ENCODE peak calls at places on chromosomes 13 and 19, in four cellular contexts. D is left ventricle myocardium inferior, S is PC-9, A is heart left ventricle. N is an unnamed sample.

GRCh38 chr13:111165611-111166010 is 50.5 kb downstream of the ARHGEF7 start:
- DNase-seq in A (no peak), S (peak; percentile 19), D (no peak), N (no peak)

GRCh38 chr13:50400930-50401553 is 385.8 kb downstream of the KCNRG start:
- DNase-seq in D (no peak), S (no peak), A (no peak), N (no peak)

GRCh38 chr13:76621726-76622125 is 264.5 kb downstream of the KCTD12 start:
- DNase-seq in D (no peak), A (no peak), S (no peak), N (no peak)

GRCh38 chr13:36417328-36417727 is 15.0 kb upstream of the CCNA1 start:
- DNase-seq in S (no peak), A (no peak), D (no peak), N (no peak)

GRCh38 chr19:49361438-49362047 is 673 bp downstream of the TEAD2 start:
- DNase-seq in S (no peak), D (peak; percentile 85), A (peak; percentile 89), N (no peak)

GRCh38 chr13:27005976-27006518 is 165.6 kb downstream of the USP12 start:
- DNase-seq in S (no peak), A (no peak), D (no peak), N (no peak)

GRCh38 chr19:47446534-47447469 is 24.9 kb downstream of the SLC8A2 start:
- DNase-seq in D (no peak), S (no peak), A (no peak), N (no peak)

GRCh38 chr13:34201050-34201913 is 383.3 kb downstream of the RFC3 start:
- DNase-seq in A (peak; percentile 21), D (no peak), S (peak; percentile 84), N (no peak)

GRCh38 chr13:76993021-76993420 is 1.1 kb downstream of the CLN5 start:
- DNase-seq in D (no peak), A (no peak), S (no peak), N (no peak)

DNA sequence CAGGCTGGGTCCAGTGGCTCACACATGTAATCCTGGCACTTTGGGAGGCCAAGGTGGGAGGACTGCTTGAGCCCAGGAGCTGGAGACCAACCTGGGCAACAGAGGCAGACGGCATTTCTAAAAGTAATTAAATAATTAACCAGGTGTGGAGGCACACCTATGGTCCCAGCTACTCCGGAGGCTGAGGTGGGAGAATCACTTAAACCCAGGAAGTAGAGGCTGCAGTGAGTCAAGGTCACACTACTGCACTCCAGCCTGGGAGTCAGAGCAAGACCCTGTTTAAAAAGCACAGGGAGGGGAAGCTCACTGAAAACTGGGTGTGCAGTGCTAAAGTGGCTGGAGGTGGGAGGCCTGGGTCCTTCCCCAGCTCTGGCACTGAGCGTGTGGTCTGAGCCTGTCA is 9.7 kb downstream of the LATS2 start:
- DNase-seq in S (no peak), D (no peak), A (no peak), N (no peak)
- H3K4me3 ChIP-seq in S (no peak overlapping the region), D (no peak overlapping the region), A (no peak overlapping the region), N (no peak overlapping the region)

GRCh38 chr19:45117167-45117594 is 24.2 kb downstream of the PPP1R37 start:
- DNase-seq in A (no peak), D (no peak), S (no peak), N (no peak)

GRCh38 chr19:45122832-45123231 is 29.9 kb downstream of the PPP1R37 start:
- DNase-seq in A (no peak), S (no peak), D (no peak), N (no peak)

GRCh38 chr19:45121827-45122345 is 28.9 kb downstream of the PPP1R37 start:
- DNase-seq in A (no peak), S (no peak), D (no peak), N (no peak)

GRCh38 chr19:45117666-45118065 is 24.7 kb downstream of the PPP1R37 start:
- DNase-seq in D (no peak), S (no peak), A (no peak), N (no peak)

DNA sequence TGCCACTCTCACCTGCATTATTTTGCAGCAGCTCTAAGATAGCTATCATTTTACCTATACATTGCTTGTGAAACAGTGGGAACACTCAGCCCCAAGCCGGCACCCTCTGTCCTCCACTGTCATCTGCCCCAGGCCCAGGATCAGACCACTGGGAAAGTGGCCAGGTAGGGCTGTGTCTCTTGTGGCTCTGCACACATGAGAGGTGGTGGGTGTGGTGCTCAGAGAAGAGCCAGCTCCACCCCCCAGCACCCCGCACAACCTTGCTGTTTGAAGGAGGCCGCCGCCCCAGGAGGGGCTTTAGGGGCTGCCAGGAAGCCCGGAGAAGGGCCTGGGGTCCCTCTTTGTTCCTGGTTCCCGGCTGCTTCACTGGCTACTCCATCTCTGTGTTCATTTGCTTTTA is 26.6 kb downstream of the PPP1R37 start:
- DNase-seq in A (no peak), D (no peak), S (no peak), N (no peak)
- H3K27ac ChIP-seq in A (no peak overlapping the region), D (no peak overlapping the region), S (no peak overlapping the region), N (no peak overlapping the region)

DNA sequence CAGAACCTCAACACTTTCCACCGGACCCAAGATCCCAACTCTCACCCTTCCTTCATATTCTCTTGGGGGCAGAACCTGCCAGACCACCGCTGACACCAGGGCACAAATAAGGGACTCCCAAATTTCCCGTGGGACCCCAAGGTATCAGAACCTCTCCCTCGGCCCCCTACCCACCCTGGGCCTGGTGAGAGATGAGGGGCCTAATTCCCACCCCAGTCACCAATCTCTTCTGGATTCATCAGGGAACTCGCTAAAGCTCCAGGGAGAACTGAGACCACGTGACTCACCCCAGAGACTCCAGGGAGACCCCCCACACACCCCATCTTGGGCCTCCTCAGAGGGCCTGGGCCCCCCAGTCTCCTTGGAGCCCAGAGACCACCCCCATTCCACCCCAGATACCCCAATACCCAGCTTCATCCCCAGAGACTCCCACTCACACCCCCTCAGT is 1.8 kb downstream of the LMNB2 start:
- DNase-seq in A (no peak), S (no peak), D (no peak), N (no peak)
- H3K4me3 ChIP-seq in A (no peak overlapping the region), S (peak overlapping the region; percentile 72), D (no peak overlapping the region), N (no peak overlapping the region)

GRCh38 chr19:29675120-29675649 is 9.9 kb downstream of the PLEKHF1 start:
- DNase-seq in D (no peak), S (no peak), A (no peak), N (no peak)

GRCh38 chr19:29674374-29675119 is 9.3 kb downstream of the PLEKHF1 start:
- DNase-seq in A (no peak), S (no peak), D (no peak), N (no peak)

GRCh38 chr19:29676586-29676985 is 11.3 kb downstream of the PLEKHF1 start:
- DNase-seq in A (peak; percentile 68), S (peak; percentile 75), D (peak; percentile 76), N (no peak)

GRCh38 chr19:29677001-29677781 is 11.9 kb downstream of the PLEKHF1 start:
- DNase-seq in S (no peak), A (no peak), D (no peak), N (no peak)

GRCh38 chr19:29675650-29676186 is 10.5 kb downstream of the PLEKHF1 start:
- DNase-seq in D (no peak), S (no peak), A (no peak), N (no peak)
- H3K27ac ChIP-seq in D (peak overlapping the region; percentile 98), S (peak overlapping the region; percentile 45), A (peak overlapping the region; percentile 96), N (no peak overlapping the region)

GRCh38 chr19:1471514-1472107 is 7.4 kb downstream of the C19orf25 start:
- DNase-seq in A (peak; percentile 20), S (no peak), D (no peak), N (no peak)
- H3K4me3 ChIP-seq in A (no peak overlapping the region), S (no peak overlapping the region), D (peak overlapping the region; percentile 75), N (no peak overlapping the region)

GRCh38 chr19:2041436-2041685 is 9.7 kb downstream of the MKNK2 start:
- DNase-seq in A (no peak), D (no peak), S (no peak), N (no peak)
- H3K27ac ChIP-seq in A (peak overlapping the region; percentile 86), D (peak overlapping the region; percentile 100), S (no peak overlapping the region), N (no peak overlapping the region)

N was measured in iPS DF 6.9.